ENCODE peak calls at places on chromosomes 2 and 18, in seven cellular contexts. K is PC-9, E is heart right ventricle, P is kidney epithelial cell, I is neural progenitor cell, V is PC-3, A is Peyer's patch. F is an unnamed sample. For H3K36me3, the result is how much of the 10 kb centered on the place peaks cover.

GRCh38 chr2:39059366-39059952 is 61.4 kb downstream of the SOS1 start:
- DNase-seq in E (no peak), K (no peak), A (no peak), I (peak), V (peak), P (no peak), F (peak)

GRCh38 chr2:45610281-45611019 is 617 bp downstream of the SRBD1 start:
- DNase-seq in V (peak), P (peak), E (peak), A (peak), K (peak), I (peak), F (peak)

GRCh38 chr18:31684279-31685096 is at the start of gene B4GALT6:
- DNase-seq in A (no peak), V (peak), I (peak), P (no peak), E (peak), K (peak), F (no peak)

GRCh38 chr18:3572761-3573160 is 122.8 kb downstream of the TGIF1 start:
- DNase-seq in E (no peak), V (no peak), P (no peak), A (no peak), I (no peak), K (no peak), F (no peak)

GRCh38 chr2:204104821-204105220 is 168.3 kb downstream of the ICOS start:
- DNase-seq in V (no peak), P (no peak), I (no peak), K (no peak), E (no peak), A (no peak), F (no peak)

GRCh38 chr2:127570282-127571250 is 35.1 kb downstream of the MYO7B start:
- DNase-seq in V (no peak), K (no peak), P (no peak), I (no peak), E (no peak), A (no peak), F (peak)

GRCh38 chr2:127107622-127107999 is 657 bp upstream of the BIN1 start:
- DNase-seq in A (peak), K (no peak), V (no peak), P (no peak), I (no peak), E (no peak), F (peak)

GRCh38 chr2:120314656-120315366 is 31.1 kb upstream of the INHBB start:
- DNase-seq in P (no peak), K (no peak), V (no peak), E (peak), A (no peak), I (no peak), F (no peak)

GRCh38 chr2:151347904-151348303 is 9.5 kb upstream of the TNFAIP6 start:
- DNase-seq in A (no peak), I (no peak), K (no peak), P (no peak), V (no peak), E (no peak), F (no peak)

GRCh38 chr2:43054367-43054766 is 172.0 kb downstream of the ZFP36L2 start:
- DNase-seq in P (no peak), K (no peak), V (no peak), I (no peak), A (no peak), E (no peak), F (no peak)

GRCh38 chr2:199366406-199366805 is 91.3 kb downstream of the SATB2 start:
- DNase-seq in A (no peak), I (no peak), P (peak), V (peak), E (no peak), K (no peak), F (peak)

GRCh38 chr2:168194784-168195522 is 52.4 kb downstream of the STK39 start:
- DNase-seq in A (peak), E (no peak), P (no peak), V (no peak), K (no peak), I (no peak), F (no peak)

GRCh38 chr2:47007826-47008225 is 92.2 kb upstream of the MCFD2 start:
- DNase-seq in A (no peak), E (no peak), K (no peak), P (no peak), V (no peak), I (no peak), F (no peak)

GRCh38 chr2:240447331-240447730 is 11.9 kb downstream of the GPC1 start:
- DNase-seq in A (no peak), P (no peak), V (no peak), I (no peak), K (no peak), E (no peak), F (no peak)

DNA sequence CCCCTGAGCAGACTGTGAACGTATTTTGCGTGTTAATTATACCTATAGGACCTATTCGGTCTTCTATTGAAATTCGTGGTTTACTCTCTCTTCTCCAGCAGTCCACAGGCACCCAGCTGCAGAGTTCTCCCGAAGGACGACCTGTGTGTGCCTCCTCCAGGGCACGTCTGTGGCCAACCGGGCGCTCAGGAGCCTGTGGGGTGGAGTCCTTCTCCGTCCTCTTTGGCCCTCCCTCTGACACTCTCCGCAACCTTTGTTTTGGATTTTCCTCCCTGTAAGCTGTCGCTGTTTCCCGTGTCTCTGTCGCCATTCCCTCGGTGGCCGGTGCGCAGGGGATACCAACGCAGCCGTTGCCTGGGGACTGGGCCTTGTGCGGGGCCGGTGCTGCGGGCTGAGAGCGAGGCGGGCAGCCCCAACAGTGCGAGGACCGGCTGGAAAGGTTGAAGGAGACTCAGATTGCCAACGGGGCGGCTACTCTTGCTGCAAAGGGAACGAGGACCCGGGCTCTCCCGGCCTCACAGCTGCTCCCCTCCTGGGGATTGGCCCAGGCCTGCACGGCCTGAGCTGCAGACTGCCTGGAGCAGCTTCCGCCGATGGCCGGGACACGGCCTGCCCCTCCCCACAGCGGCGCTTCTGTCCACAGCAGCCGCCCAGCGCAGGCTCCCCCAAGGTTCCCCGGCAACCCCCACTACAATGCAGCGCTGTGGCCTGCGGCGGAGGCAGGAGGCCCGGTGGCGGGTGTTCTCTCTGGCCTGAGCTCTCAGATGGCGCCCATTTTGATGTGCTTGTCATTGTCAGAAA is 221.0 kb downstream of the MTX2 start:
- DNase-seq in K (peak), P (no peak), I (peak), V (no peak), A (no peak), E (peak), F (peak)
- H3K4me3 ChIP-seq in K (no peak), P (no peak), I (no peak), V (no peak), A (no peak), E (no peak), F (no peak)

GRCh38 chr2:61432990-61433389 is 37.9 kb downstream of the USP34 start:
- DNase-seq in I (no peak), V (no peak), E (no peak), K (no peak), P (no peak), A (no peak), F (no peak)

GRCh38 chr2:61435291-61435690 is 35.6 kb downstream of the USP34 start:
- DNase-seq in V (no peak), I (no peak), A (no peak), E (no peak), P (no peak), K (no peak), F (no peak)

GRCh38 chr2:61434314-61434713 is 36.6 kb downstream of the USP34 start:
- DNase-seq in A (no peak), E (no peak), P (no peak), V (no peak), I (no peak), K (no peak), F (no peak)

GRCh38 chr2:61431345-61431744 is 39.5 kb downstream of the USP34 start:
- DNase-seq in V (no peak), P (no peak), I (no peak), A (no peak), K (no peak), E (no peak), F (no peak)

GRCh38 chr2:61433606-61434005 is 37.3 kb downstream of the USP34 start:
- DNase-seq in P (no peak), V (no peak), I (no peak), A (no peak), E (no peak), K (no peak), F (no peak)
- H3K36me3 ChIP-seq in P (under half), V (under half), I (under half), A (under half), E (under half), K (under half), F (under half)

GRCh38 chr2:234884591-234884990 is 67.2 kb upstream of the SH3BP4 start:
- DNase-seq in V (no peak), I (no peak), E (no peak), K (no peak), A (no peak), P (no peak), F (peak)

GRCh38 chr2:234880551-234881211 is 71.1 kb upstream of the SH3BP4 start:
- DNase-seq in K (peak), I (no peak), P (peak), V (peak), E (no peak), A (no peak), F (peak)

GRCh38 chr2:234881413-234882241 is 70.2 kb upstream of the SH3BP4 start:
- DNase-seq in E (peak), A (peak), V (peak), P (peak), I (peak), K (peak), F (peak)

GRCh38 chr2:234885113-234885512 is 66.7 kb upstream of the SH3BP4 start:
- DNase-seq in A (no peak), I (peak), K (no peak), E (no peak), P (no peak), V (no peak), F (no peak)

DNA sequence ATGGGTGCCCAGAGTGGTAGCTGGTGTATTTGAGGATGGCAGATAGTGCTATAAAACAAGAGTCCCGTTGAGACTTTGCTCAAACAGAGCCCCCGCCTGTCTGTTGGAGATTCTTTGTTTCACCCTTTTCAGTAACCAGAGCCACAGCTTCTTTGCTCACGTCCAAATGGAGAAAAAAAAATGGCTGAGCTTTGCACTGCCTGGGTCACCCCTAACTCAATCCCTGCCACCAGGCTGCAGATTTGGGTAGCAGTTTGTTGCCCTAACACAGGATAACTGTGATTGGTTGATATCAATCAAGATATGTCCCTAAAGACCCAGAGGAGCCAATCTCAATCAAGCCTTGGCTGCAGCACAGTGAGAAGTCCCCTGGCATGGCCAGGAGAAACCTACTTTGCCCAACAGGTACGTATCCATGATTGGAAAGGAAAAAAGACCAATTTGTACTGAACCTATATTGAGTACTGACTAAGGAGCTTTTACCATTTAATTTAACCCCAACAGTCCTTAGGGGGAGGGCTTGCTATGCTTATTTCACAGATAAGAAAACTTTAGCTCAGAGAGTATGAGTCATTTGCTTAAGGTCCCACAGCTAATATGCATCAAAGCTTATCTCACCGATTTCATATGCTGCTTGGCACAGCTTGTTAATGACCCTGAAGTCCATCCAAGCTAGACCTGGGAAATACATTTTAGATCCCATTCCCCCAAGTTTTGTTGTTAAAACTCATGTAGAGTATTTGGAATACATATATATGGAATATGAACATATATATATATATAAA is 72.0 kb upstream of the SH3BP4 start:
- DNase-seq in P (peak), A (no peak), I (no peak), K (no peak), V (peak), E (no peak), F (peak)
- TF ChIP-seq CTCF in P (no peak), A (no peak), I (no peak), K (no peak), V (no peak), E (no peak), F (no peak)

GRCh38 chr18:75249672-75250470 is 39.3 kb downstream of the TSHZ1 start:
- DNase-seq in E (no peak), V (no peak), A (no peak), K (no peak), I (no peak), P (no peak), F (no peak)

GRCh38 chr18:75249192-75249551 is 38.6 kb downstream of the TSHZ1 start:
- DNase-seq in I (no peak), P (no peak), V (no peak), E (no peak), A (no peak), K (no peak), F (no peak)

GRCh38 chr18:75248426-75249191 is 38.0 kb downstream of the TSHZ1 start:
- DNase-seq in K (no peak), E (no peak), P (no peak), I (no peak), A (no peak), V (no peak), F (no peak)

GRCh38 chr18:75247041-75247551 is 36.5 kb downstream of the TSHZ1 start:
- DNase-seq in A (no peak), V (no peak), P (no peak), E (no peak), I (no peak), K (no peak), F (no peak)

GRCh38 chr18:75247601-75248421 is 37.2 kb downstream of the TSHZ1 start:
- DNase-seq in A (no peak), E (peak), I (no peak), K (no peak), V (peak), P (no peak), F (peak)
- H3K4me3 ChIP-seq in A (peak), E (peak), I (no peak), K (peak), V (peak), P (no peak), F (peak)

GRCh38 chr2:229818230-229818629 is 103.6 kb downstream of the TRIP12 start:
- DNase-seq in I (no peak), A (no peak), E (no peak), K (no peak), V (peak), P (no peak), F (no peak)
- H3K36me3 ChIP-seq in I (under half), A (under half), E (under half), K (under half), V (under half), P (under half), F (under half)

GRCh38 chr18:76688724-76689472 is 133.5 kb upstream of the ZNF236 start:
- DNase-seq in E (no peak), P (no peak), V (no peak), A (no peak), I (no peak), K (no peak), F (no peak)

GRCh38 chr18:76686737-76687231 is 135.6 kb upstream of the ZNF236 start:
- DNase-seq in V (peak), K (peak), P (no peak), E (peak), I (peak), A (no peak), F (peak)

GRCh38 chr18:76687271-76688006 is 134.9 kb upstream of the ZNF236 start:
- DNase-seq in A (no peak), V (no peak), P (peak), E (no peak), I (no peak), K (no peak), F (peak)

GRCh38 chr18:76691800-76692199 is 130.6 kb upstream of the ZNF236 start:
- DNase-seq in A (no peak), V (no peak), K (no peak), I (no peak), E (no peak), P (no peak), F (peak)

DNA sequence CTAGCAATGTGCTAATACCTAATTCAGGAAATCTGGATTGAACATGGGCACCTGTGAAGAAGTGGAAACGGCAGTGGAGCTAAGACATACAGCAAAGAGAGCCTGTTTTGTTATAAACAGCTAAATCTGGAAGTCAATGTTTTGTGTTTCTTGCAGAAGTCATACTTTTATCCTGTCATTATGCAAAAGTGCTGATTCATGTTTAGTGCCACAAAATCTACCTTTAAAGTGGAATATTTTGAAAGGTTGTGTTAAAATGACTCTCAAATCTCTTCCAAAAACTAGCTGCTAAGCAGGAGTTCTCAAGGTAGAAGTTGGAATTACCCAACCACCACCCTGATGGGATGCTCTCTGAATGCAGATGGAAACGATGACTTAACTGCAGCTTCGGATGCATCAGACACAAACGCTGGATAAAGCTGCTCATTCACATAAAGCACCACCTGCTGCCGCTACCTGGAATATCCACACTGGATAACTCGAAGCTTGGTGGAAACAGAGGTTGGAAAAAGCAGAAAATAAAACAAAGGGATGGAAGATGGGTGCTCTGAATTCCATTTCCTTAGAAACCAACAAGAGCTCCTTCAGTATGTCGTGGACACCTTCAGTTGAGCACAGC is 132.6 kb upstream of the ZNF236 start:
- DNase-seq in V (no peak), P (no peak), E (no peak), I (peak), A (no peak), K (no peak), F (no peak)
- TF ChIP-seq CTCF in V (peak), P (no peak), E (no peak), I (peak), A (no peak), K (no peak), F (no peak)

GRCh38 chr2:121334581-121335293 is 49.7 kb upstream of the TFCP2L1 start:
- DNase-seq in P (no peak), A (no peak), K (no peak), I (peak), E (no peak), V (no peak), F (no peak)
- H3K4me3 ChIP-seq in P (no peak), A (no peak), K (no peak), I (no peak), E (no peak), V (no peak), F (no peak)

F was measured in bronchial epithelial cell.